ENCODE peak calls at places on chromosomes 11 and 22, in six cellular contexts. W, E, Z, O, R and T are unnamed samples.

GRCh38 chr11:47348131-47348802 is 4.2 kb downstream of the MYBPC3 start:
- DNase-seq in W (no peak), E (no peak), Z (no peak), O (no peak), R (no peak), T (no peak)

GRCh38 chr11:1480555-1481482 is 5.8 kb downstream of the MOB2 start:
- DNase-seq in W (no peak), E (no peak), Z (no peak), O (no peak), R (no peak), T (no peak)

GRCh38 chr11:109794501-109794900 is 298.7 kb upstream of the ZC3H12C start:
- DNase-seq in W (no peak), E (peak; percentile 8), Z (no peak), O (no peak), R (no peak), T (no peak)

GRCh38 chr22:20117656-20118571 is 888 bp upstream of the TRMT2A start:
- DNase-seq in W (peak; percentile 72), E (no peak), Z (peak; percentile 71), O (peak; percentile 25), R (peak; percentile 40), T (peak; percentile 84)

GRCh38 chr11:69440876-69441275 is 40.6 kb upstream of the LINC01488 start:
- DNase-seq in W (no peak), E (no peak), Z (no peak), O (no peak), R (no peak), T (no peak)

GRCh38 chr11:68890490-68891231 is 13.0 kb downstream of the MRPL21 start:
- DNase-seq in W (no peak), E (no peak), Z (no peak), O (peak; percentile 79), R (no peak), T (no peak)

GRCh38 chr22:35568751-35569725 is 28.4 kb downstream of the RASD2 start:
- DNase-seq in W (no peak), E (peak; percentile 64), Z (no peak), O (peak; percentile 26), R (no peak), T (no peak)

GRCh38 chr11:17256512-17256911 is 20.0 kb upstream of the NUCB2 start:
- DNase-seq in W (no peak), E (peak; percentile 7), Z (no peak), O (peak; percentile 98), R (no peak), T (no peak)

GRCh38 chr22:46537221-46537945 is at the start of gene CELSR1:
- DNase-seq in W (no peak), E (no peak), Z (no peak), O (peak; percentile 22), R (no peak), T (peak; percentile 29)

GRCh38 chr11:33708970-33709369 is 8.3 kb upstream of the C11orf91 start:
- DNase-seq in W (no peak), E (no peak), Z (no peak), O (no peak), R (no peak), T (no peak)

GRCh38 chr11:17769218-17769617 is 34.6 kb downstream of the KCNC1 start:
- DNase-seq in W (no peak), E (no peak), Z (no peak), O (no peak), R (no peak), T (no peak)

GRCh38 chr11:95144313-95145235 is 54.9 kb downstream of the ENDOD1 start:
- DNase-seq in W (no peak), E (no peak), Z (no peak), O (peak; percentile 50), R (no peak), T (no peak)

GRCh38 chr22:29302402-29302680 is 4.1 kb upstream of the GAS2L1 start:
- DNase-seq in W (no peak), E (no peak), Z (no peak), O (no peak), R (no peak), T (no peak)

GRCh38 chr11:5719703-5720495 is 16.3 kb upstream of the OR56B1 start:
- DNase-seq in W (no peak), E (no peak), Z (no peak), O (no peak), R (no peak), T (no peak)

GRCh38 chr11:61472282-61472681 is 36.3 kb upstream of the LRRC10B start:
- DNase-seq in W (no peak), E (no peak), Z (no peak), O (peak; percentile 64), R (no peak), T (no peak)

GRCh38 chr11:62792193-62792575 is 378 bp upstream of the TMEM223 start:
- DNase-seq in W (no peak), E (no peak), Z (no peak), O (no peak), R (no peak), T (peak; percentile 18)

GRCh38 chr11:119160151-119160550 is 8.4 kb upstream of the NLRX1 start:
- DNase-seq in W (no peak), E (no peak), Z (no peak), O (no peak), R (no peak), T (no peak)

GRCh38 chr11:57318178-57318577 is 6.6 kb downstream of the TNKS1BP1 start:
- DNase-seq in W (no peak), E (no peak), Z (no peak), O (peak; percentile 79), R (no peak), T (no peak)

GRCh38 chr22:36435516-36436415 is 45.7 kb downstream of the TXN2 start:
- DNase-seq in W (peak; percentile 48), E (no peak), Z (peak; percentile 64), O (no peak), R (peak; percentile 51), T (peak; percentile 74)